ENCODE peak calls at places on chromosome 3, in ten cellular contexts. One of them, this sample, is unnamed.

GRCh38 chr3:103009609-103010008 is 574.8 kb downstream of the ZPLD1 start:
- DNase-seq in CD8-positive, alpha-beta memory T cell: no peak
- DNase-seq in heart right ventricle: no peak
- DNase-seq in CD4-positive, CD25-positive, alpha-beta regulatory T cell: no peak
- DNase-seq in PC-3: no peak
- DNase-seq in cardiac muscle cell: no peak
- DNase-seq in uterus: no peak
- DNase-seq in GM23338: peak; percentile 1
- DNase-seq in colonic mucosa: no peak
- DNase-seq in stomach: no peak
- DNase-seq in this sample: no peak

GRCh38 chr3:134617608-134618472 is 33.0 kb downstream of the KY start:
- DNase-seq in CD8-positive, alpha-beta memory T cell: no peak
- DNase-seq in stomach: peak; percentile 21
- DNase-seq in colonic mucosa: no peak
- DNase-seq in heart right ventricle: no peak
- DNase-seq in cardiac muscle cell: no peak
- DNase-seq in PC-3: no peak
- DNase-seq in GM23338: no peak
- DNase-seq in uterus: no peak
- DNase-seq in CD4-positive, CD25-positive, alpha-beta regulatory T cell: no peak
- DNase-seq in this sample: peak; percentile 32

GRCh38 chr3:50352762-50353161 is 2.1 kb downstream of the CYB561D2 start:
- DNase-seq in GM23338: no peak
- DNase-seq in PC-3: peak; percentile 80
- DNase-seq in uterus: no peak
- DNase-seq in cardiac muscle cell: no peak
- DNase-seq in CD8-positive, alpha-beta memory T cell: no peak
- DNase-seq in CD4-positive, CD25-positive, alpha-beta regulatory T cell: no peak
- DNase-seq in colonic mucosa: no peak
- DNase-seq in heart right ventricle: no peak
- DNase-seq in stomach: no peak
- DNase-seq in this sample: no peak

GRCh38 chr3:65854606-65855304 is 184.0 kb downstream of the MAGI1 start:
- DNase-seq in cardiac muscle cell: no peak
- DNase-seq in heart right ventricle: no peak
- DNase-seq in CD8-positive, alpha-beta memory T cell: no peak
- DNase-seq in stomach: no peak
- DNase-seq in colonic mucosa: peak; percentile 72
- DNase-seq in GM23338: peak; percentile 21
- DNase-seq in PC-3: peak; percentile 27
- DNase-seq in uterus: no peak
- DNase-seq in CD4-positive, CD25-positive, alpha-beta regulatory T cell: no peak
- DNase-seq in this sample: no peak

GRCh38 chr3:48187579-48188265 is 495 bp downstream of the CDC25A start:
- DNase-seq in CD4-positive, CD25-positive, alpha-beta regulatory T cell: peak; percentile 10
- DNase-seq in heart right ventricle: peak; percentile 44
- DNase-seq in cardiac muscle cell: peak; percentile 76
- DNase-seq in CD8-positive, alpha-beta memory T cell: no peak
- DNase-seq in stomach: peak; percentile 50
- DNase-seq in PC-3: peak; percentile 33
- DNase-seq in GM23338: peak; percentile 39
- DNase-seq in uterus: peak; percentile 23
- DNase-seq in colonic mucosa: peak; percentile 46
- DNase-seq in this sample: no peak

GRCh38 chr3:158711886-158712285 is 20.4 kb downstream of the RARRES1 start:
- DNase-seq in heart right ventricle: no peak
- DNase-seq in GM23338: no peak
- DNase-seq in uterus: no peak
- DNase-seq in CD8-positive, alpha-beta memory T cell: no peak
- DNase-seq in colonic mucosa: no peak
- DNase-seq in CD4-positive, CD25-positive, alpha-beta regulatory T cell: no peak
- DNase-seq in cardiac muscle cell: peak; percentile 84
- DNase-seq in PC-3: peak; percentile 44
- DNase-seq in stomach: no peak
- DNase-seq in this sample: no peak

GRCh38 chr3:12965999-12966846 is 107.0 kb downstream of the IQSEC1 start:
- DNase-seq in cardiac muscle cell: no peak
- DNase-seq in stomach: no peak
- DNase-seq in uterus: no peak
- DNase-seq in GM23338: no peak
- DNase-seq in CD8-positive, alpha-beta memory T cell: no peak
- DNase-seq in colonic mucosa: no peak
- DNase-seq in heart right ventricle: no peak
- DNase-seq in CD4-positive, CD25-positive, alpha-beta regulatory T cell: no peak
- DNase-seq in PC-3: peak; percentile 12
- DNase-seq in this sample: no peak

GRCh38 chr3:14413381-14414071 is 11.1 kb downstream of the SLC6A6 start:
- DNase-seq in uterus: no peak
- DNase-seq in heart right ventricle: no peak
- DNase-seq in colonic mucosa: no peak
- DNase-seq in cardiac muscle cell: no peak
- DNase-seq in stomach: no peak
- DNase-seq in CD4-positive, CD25-positive, alpha-beta regulatory T cell: no peak
- DNase-seq in GM23338: peak; percentile 82
- DNase-seq in CD8-positive, alpha-beta memory T cell: no peak
- DNase-seq in PC-3: peak; percentile 83
- DNase-seq in this sample: no peak

DNA sequence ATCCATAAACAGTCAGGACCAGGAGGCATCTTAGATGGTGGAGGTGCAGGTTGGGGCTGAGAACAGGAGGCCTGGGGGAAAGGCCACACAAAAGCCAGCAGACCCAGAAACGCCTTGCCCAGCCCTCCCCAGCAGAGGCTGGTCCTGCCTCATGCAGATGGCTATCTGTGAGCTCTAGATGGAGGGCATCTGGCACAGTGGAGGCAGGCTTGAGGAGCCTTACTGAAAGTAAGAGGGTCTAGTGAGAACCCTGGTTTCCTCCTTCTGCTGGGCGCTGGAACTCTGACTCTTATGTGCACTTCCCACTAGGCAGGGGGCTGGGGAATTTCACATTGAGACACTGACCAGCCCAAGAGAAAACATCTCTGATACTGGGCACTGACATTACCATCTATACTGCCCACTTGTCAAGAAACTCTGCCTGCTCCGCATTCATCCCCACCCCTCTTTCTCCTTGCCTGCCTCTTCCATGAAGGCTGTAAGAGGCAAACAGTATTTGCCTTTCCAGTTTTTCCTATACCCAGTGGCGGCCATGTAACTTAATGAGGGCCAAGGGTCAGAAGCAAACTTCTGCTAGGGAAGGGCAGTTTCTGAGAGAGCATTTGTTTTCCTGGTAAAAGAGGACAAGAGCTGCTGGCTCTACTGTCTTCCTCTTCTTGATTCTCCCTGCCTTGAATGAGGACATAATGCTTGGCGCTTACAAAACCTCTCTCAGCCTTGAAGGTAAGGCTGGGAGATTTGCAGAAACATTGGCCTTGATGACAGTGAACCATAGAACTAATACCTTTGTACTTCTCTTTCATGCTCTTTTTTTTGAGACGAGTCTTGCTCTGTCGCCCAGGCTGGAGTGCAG is 4.4 kb upstream of the SCN5A start:
- DNase-seq in CD4-positive, CD25-positive, alpha-beta regulatory T cell: no peak
- DNase-seq in CD8-positive, alpha-beta memory T cell: no peak
- DNase-seq in stomach: no peak
- DNase-seq in PC-3: no peak
- DNase-seq in GM23338: no peak
- DNase-seq in cardiac muscle cell: no peak
- DNase-seq in colonic mucosa: peak; percentile 68
- DNase-seq in heart right ventricle: no peak
- DNase-seq in uterus: no peak
- DNase-seq in this sample: no peak
- H3K4me3 ChIP-seq in CD4-positive, CD25-positive, alpha-beta regulatory T cell: no peak overlapping the region
- H3K4me3 ChIP-seq in CD8-positive, alpha-beta memory T cell: no peak overlapping the region
- H3K4me3 ChIP-seq in stomach: no peak overlapping the region
- H3K4me3 ChIP-seq in PC-3: no peak overlapping the region
- H3K4me3 ChIP-seq in GM23338: no peak overlapping the region
- H3K4me3 ChIP-seq in cardiac muscle cell: no peak overlapping the region
- H3K4me3 ChIP-seq in colonic mucosa: no peak overlapping the region
- H3K4me3 ChIP-seq in heart right ventricle: no peak overlapping the region
- H3K4me3 ChIP-seq in uterus: no peak overlapping the region
- H3K4me3 ChIP-seq in this sample: no peak overlapping the region

GRCh38 chr3:170002829-170003228 is 35.0 kb upstream of the GPR160 start:
- DNase-seq in uterus: no peak
- DNase-seq in GM23338: no peak
- DNase-seq in colonic mucosa: no peak
- DNase-seq in heart right ventricle: no peak
- DNase-seq in PC-3: no peak
- DNase-seq in CD4-positive, CD25-positive, alpha-beta regulatory T cell: no peak
- DNase-seq in cardiac muscle cell: no peak
- DNase-seq in stomach: no peak
- DNase-seq in CD8-positive, alpha-beta memory T cell: no peak
- DNase-seq in this sample: no peak

GRCh38 chr3:170003881-170004356 is 33.9 kb upstream of the GPR160 start:
- DNase-seq in heart right ventricle: no peak
- DNase-seq in uterus: no peak
- DNase-seq in colonic mucosa: no peak
- DNase-seq in stomach: no peak
- DNase-seq in CD8-positive, alpha-beta memory T cell: no peak
- DNase-seq in cardiac muscle cell: no peak
- DNase-seq in GM23338: no peak
- DNase-seq in PC-3: no peak
- DNase-seq in CD4-positive, CD25-positive, alpha-beta regulatory T cell: no peak
- DNase-seq in this sample: no peak

GRCh38 chr3:170002231-170002630 is 35.6 kb upstream of the GPR160 start:
- DNase-seq in heart right ventricle: no peak
- DNase-seq in CD8-positive, alpha-beta memory T cell: no peak
- DNase-seq in cardiac muscle cell: no peak
- DNase-seq in PC-3: no peak
- DNase-seq in CD4-positive, CD25-positive, alpha-beta regulatory T cell: no peak
- DNase-seq in GM23338: no peak
- DNase-seq in stomach: no peak
- DNase-seq in uterus: no peak
- DNase-seq in colonic mucosa: no peak
- DNase-seq in this sample: no peak

GRCh38 chr3:170010498-170010897 is 27.3 kb upstream of the GPR160 start:
- DNase-seq in stomach: no peak
- DNase-seq in CD8-positive, alpha-beta memory T cell: no peak
- DNase-seq in CD4-positive, CD25-positive, alpha-beta regulatory T cell: no peak
- DNase-seq in uterus: no peak
- DNase-seq in heart right ventricle: no peak
- DNase-seq in GM23338: no peak
- DNase-seq in PC-3: no peak
- DNase-seq in colonic mucosa: no peak
- DNase-seq in cardiac muscle cell: no peak
- DNase-seq in this sample: no peak

DNA sequence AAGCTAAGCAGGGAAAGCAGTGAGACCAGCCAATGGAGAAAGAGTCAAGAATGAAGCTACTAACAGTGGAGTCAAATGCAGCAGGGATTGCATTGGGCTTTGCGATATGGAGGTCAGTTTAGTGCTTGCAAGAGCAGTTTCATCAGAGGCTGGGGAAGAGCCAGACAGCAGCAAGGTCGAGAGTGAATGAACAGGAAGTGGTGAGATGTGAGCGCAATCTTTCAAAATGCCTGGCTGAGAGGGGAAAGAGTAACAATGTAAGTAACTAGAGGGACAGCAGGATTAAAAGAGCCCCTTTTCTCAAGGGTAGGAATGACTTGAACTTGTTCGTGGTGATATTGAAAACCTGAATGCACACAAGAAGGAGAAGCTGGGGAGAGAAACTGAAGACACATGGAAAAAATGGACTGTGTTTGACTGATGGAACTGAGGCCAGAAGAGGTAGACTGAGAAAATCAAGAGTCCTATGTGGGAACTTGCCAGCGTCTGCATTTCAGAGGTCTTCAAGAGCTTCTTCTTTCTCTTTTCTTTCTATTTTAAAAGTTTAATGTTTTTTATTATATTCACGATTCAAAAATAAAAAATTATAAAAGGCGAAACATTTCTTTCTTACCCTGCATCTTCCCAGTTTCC is 30.6 kb upstream of the GPR160 start:
- DNase-seq in CD8-positive, alpha-beta memory T cell: peak; percentile 48
- DNase-seq in uterus: no peak
- DNase-seq in colonic mucosa: no peak
- DNase-seq in PC-3: no peak
- DNase-seq in heart right ventricle: no peak
- DNase-seq in cardiac muscle cell: peak; percentile 92
- DNase-seq in stomach: no peak
- DNase-seq in GM23338: no peak
- DNase-seq in CD4-positive, CD25-positive, alpha-beta regulatory T cell: no peak
- DNase-seq in this sample: no peak
- H3K4me3 ChIP-seq in CD8-positive, alpha-beta memory T cell: no peak overlapping the region
- H3K4me3 ChIP-seq in uterus: no peak overlapping the region
- H3K4me3 ChIP-seq in colonic mucosa: no peak overlapping the region
- H3K4me3 ChIP-seq in PC-3: no peak overlapping the region
- H3K4me3 ChIP-seq in heart right ventricle: no peak overlapping the region
- H3K4me3 ChIP-seq in cardiac muscle cell: no peak overlapping the region
- H3K4me3 ChIP-seq in stomach: no peak overlapping the region
- H3K4me3 ChIP-seq in GM23338: no peak overlapping the region
- H3K4me3 ChIP-seq in CD4-positive, CD25-positive, alpha-beta regulatory T cell: no peak overlapping the region
- H3K4me3 ChIP-seq in this sample: no peak overlapping the region

DNA sequence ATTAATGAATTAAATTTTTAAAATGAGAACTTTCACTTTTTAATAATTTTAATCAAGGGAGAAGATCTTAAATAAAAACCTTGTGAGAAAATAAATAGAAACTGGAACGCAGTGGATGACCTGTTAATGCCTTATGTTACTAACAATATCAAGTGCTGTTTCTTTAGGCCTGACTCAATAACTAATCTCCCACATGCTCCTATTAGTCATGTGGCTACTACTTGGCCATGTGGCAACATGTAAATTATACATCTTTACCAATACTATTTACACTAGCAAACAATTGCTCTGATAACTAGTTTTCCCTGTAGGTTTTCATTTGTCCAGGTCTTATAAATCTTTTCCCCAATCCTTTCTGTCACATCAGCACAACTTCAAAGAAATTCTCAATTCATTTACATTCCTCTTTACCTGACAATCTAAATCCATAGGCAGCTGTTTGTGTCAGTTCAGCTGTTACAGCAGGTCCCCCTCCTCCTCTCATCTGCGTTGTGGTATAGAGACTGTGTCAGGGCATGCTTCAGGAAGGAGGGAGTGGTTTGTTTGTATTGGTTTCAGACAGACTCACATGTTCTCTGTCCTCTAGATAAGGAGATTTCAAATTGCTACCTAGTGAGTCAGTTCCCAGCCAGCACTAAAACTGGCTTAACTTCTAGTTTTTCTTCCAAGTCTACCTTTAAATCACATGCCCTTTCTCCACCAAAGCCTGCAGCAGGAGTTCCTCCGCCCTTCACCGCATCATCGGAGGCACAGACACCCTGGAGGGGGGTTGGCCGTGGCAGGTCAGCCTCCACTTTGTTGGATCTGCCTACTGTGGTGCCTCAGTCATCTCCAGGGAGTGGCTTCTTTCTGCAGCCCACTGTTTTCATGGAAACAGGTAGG is 11.3 kb upstream of the C3orf52 start:
- DNase-seq in colonic mucosa: peak; percentile 70
- DNase-seq in PC-3: peak; percentile 98
- DNase-seq in GM23338: no peak
- DNase-seq in CD8-positive, alpha-beta memory T cell: peak; percentile 37
- DNase-seq in heart right ventricle: no peak
- DNase-seq in CD4-positive, CD25-positive, alpha-beta regulatory T cell: no peak
- DNase-seq in stomach: peak; percentile 59
- DNase-seq in cardiac muscle cell: peak; percentile 87
- DNase-seq in uterus: no peak
- DNase-seq in this sample: no peak
- H3K4me3 ChIP-seq in colonic mucosa: peak overlapping the region; percentile 3
- H3K4me3 ChIP-seq in PC-3: peak overlapping the region; percentile 60
- H3K4me3 ChIP-seq in GM23338: no peak overlapping the region
- H3K4me3 ChIP-seq in CD8-positive, alpha-beta memory T cell: no peak overlapping the region
- H3K4me3 ChIP-seq in heart right ventricle: no peak overlapping the region
- H3K4me3 ChIP-seq in CD4-positive, CD25-positive, alpha-beta regulatory T cell: no peak overlapping the region
- H3K4me3 ChIP-seq in stomach: no peak overlapping the region
- H3K4me3 ChIP-seq in cardiac muscle cell: no peak overlapping the region
- H3K4me3 ChIP-seq in uterus: no peak overlapping the region
- H3K4me3 ChIP-seq in this sample: no peak overlapping the region

GRCh38 chr3:178540184-178540583 is 3.9 kb downstream of the KCNMB2 start:
- DNase-seq in CD8-positive, alpha-beta memory T cell: no peak
- DNase-seq in stomach: no peak
- DNase-seq in CD4-positive, CD25-positive, alpha-beta regulatory T cell: no peak
- DNase-seq in cardiac muscle cell: no peak
- DNase-seq in colonic mucosa: no peak
- DNase-seq in uterus: no peak
- DNase-seq in GM23338: no peak
- DNase-seq in PC-3: no peak
- DNase-seq in heart right ventricle: no peak
- DNase-seq in this sample: no peak

GRCh38 chr3:178532414-178532813 is 3.8 kb upstream of the KCNMB2 start:
- DNase-seq in stomach: no peak
- DNase-seq in heart right ventricle: no peak
- DNase-seq in CD4-positive, CD25-positive, alpha-beta regulatory T cell: no peak
- DNase-seq in colonic mucosa: no peak
- DNase-seq in cardiac muscle cell: no peak
- DNase-seq in GM23338: no peak
- DNase-seq in CD8-positive, alpha-beta memory T cell: no peak
- DNase-seq in uterus: no peak
- DNase-seq in PC-3: peak; percentile 10
- DNase-seq in this sample: no peak

GRCh38 chr3:178536271-178537079 is at the start of gene KCNMB2:
- DNase-seq in heart right ventricle: peak; percentile 8
- DNase-seq in uterus: no peak
- DNase-seq in PC-3: no peak
- DNase-seq in stomach: no peak
- DNase-seq in CD4-positive, CD25-positive, alpha-beta regulatory T cell: no peak
- DNase-seq in GM23338: peak; percentile 56
- DNase-seq in colonic mucosa: no peak
- DNase-seq in cardiac muscle cell: peak; percentile 42
- DNase-seq in CD8-positive, alpha-beta memory T cell: no peak
- DNase-seq in this sample: no peak

GRCh38 chr3:178538065-178538464 is 1.8 kb downstream of the KCNMB2 start:
- DNase-seq in GM23338: no peak
- DNase-seq in stomach: no peak
- DNase-seq in colonic mucosa: no peak
- DNase-seq in PC-3: no peak
- DNase-seq in heart right ventricle: no peak
- DNase-seq in CD8-positive, alpha-beta memory T cell: no peak
- DNase-seq in CD4-positive, CD25-positive, alpha-beta regulatory T cell: no peak
- DNase-seq in uterus: no peak
- DNase-seq in cardiac muscle cell: no peak
- DNase-seq in this sample: no peak

GRCh38 chr3:178537123-178537754 is 1.0 kb downstream of the KCNMB2 start:
- DNase-seq in CD4-positive, CD25-positive, alpha-beta regulatory T cell: no peak
- DNase-seq in stomach: no peak
- DNase-seq in GM23338: peak; percentile 26
- DNase-seq in CD8-positive, alpha-beta memory T cell: no peak
- DNase-seq in heart right ventricle: no peak
- DNase-seq in uterus: no peak
- DNase-seq in colonic mucosa: no peak
- DNase-seq in PC-3: no peak
- DNase-seq in cardiac muscle cell: no peak
- DNase-seq in this sample: no peak
- H3K4me3 ChIP-seq in CD4-positive, CD25-positive, alpha-beta regulatory T cell: no peak overlapping the region
- H3K4me3 ChIP-seq in stomach: peak overlapping the region; percentile 48
- H3K4me3 ChIP-seq in GM23338: peak overlapping the region; percentile 53
- H3K4me3 ChIP-seq in CD8-positive, alpha-beta memory T cell: no peak overlapping the region
- H3K4me3 ChIP-seq in heart right ventricle: peak overlapping the region; percentile 55
- H3K4me3 ChIP-seq in uterus: peak overlapping the region; percentile 42
- H3K4me3 ChIP-seq in colonic mucosa: peak overlapping the region; percentile 23
- H3K4me3 ChIP-seq in PC-3: no peak overlapping the region
- H3K4me3 ChIP-seq in cardiac muscle cell: no peak overlapping the region
- H3K4me3 ChIP-seq in this sample: peak overlapping the region; percentile 57